ENCODE peak calls at places on chromosomes 16 and 17, in ten cellular contexts. V, S, U, D, P, G, E, F, O and J are unnamed samples.
A peak's percentile ranks its signal among the peaks of the same experiment; 100 is the strongest.

GRCh38 chr17:77279448-77280303 is 138.9 kb downstream of the SEC14L1 start:
- DNase-seq in E (no peak), V (no peak), S (no peak), P (peak; percentile 82), U (no peak), G (peak; percentile 19), O (no peak), D (no peak), F (no peak), J (no peak)

GRCh38 chr16:1537763-1538289 is 4.4 kb downstream of the TMEM204 start:
- DNase-seq in F (no peak), D (no peak), E (peak; percentile 23), O (peak; percentile 49), G (no peak), P (no peak), U (no peak), S (no peak), V (no peak), J (no peak)

GRCh38 chr17:7184647-7185046 is 5.5 kb upstream of the ASGR1 start:
- DNase-seq in P (no peak), E (no peak), D (no peak), G (no peak), O (no peak), U (no peak), S (no peak), V (no peak), F (no peak), J (no peak)

GRCh38 chr17:1275962-1276736 is 3.3 kb upstream of the TRARG1 start:
- DNase-seq in E (no peak), U (peak; percentile 68), F (peak; percentile 72), G (peak; percentile 32), D (peak; percentile 81), V (peak; percentile 75), S (no peak), P (peak; percentile 78), O (peak; percentile 80), J (no peak)

GRCh38 chr17:37774508-37774907 is 29.6 kb upstream of the HNF1B start:
- DNase-seq in U (peak; percentile 10), G (no peak), F (no peak), P (no peak), D (no peak), V (no peak), S (no peak), O (no peak), E (peak; percentile 27), J (no peak)

GRCh38 chr17:67689534-67690177 is 28.1 kb upstream of the NOL11 start:
- DNase-seq in V (peak; percentile 43), F (peak; percentile 89), G (peak; percentile 48), O (no peak), S (peak; percentile 82), E (peak; percentile 71), P (peak; percentile 40), U (peak; percentile 81), D (no peak), J (no peak)

GRCh38 chr16:81754810-81755209 is 24.3 kb upstream of the PLCG2 start:
- DNase-seq in G (no peak), U (no peak), S (no peak), O (no peak), F (no peak), V (no peak), P (no peak), D (no peak), E (no peak), J (no peak)

GRCh38 chr16:9034056-9034455 is 57.4 kb upstream of the HAPSTR1 start:
- DNase-seq in E (no peak), S (no peak), P (no peak), O (no peak), U (no peak), G (no peak), V (no peak), F (no peak), D (no peak), J (no peak)

GRCh38 chr17:50953831-50954601 is 87.9 kb upstream of the TOB1 start:
- DNase-seq in F (no peak), S (no peak), E (no peak), U (no peak), V (no peak), D (peak; percentile 66), P (no peak), G (no peak), O (peak; percentile 84), J (no peak)

GRCh38 chr16:31269541-31269940 is 9.8 kb downstream of the ITGAM start:
- DNase-seq in P (no peak), E (no peak), D (no peak), S (no peak), F (no peak), U (no peak), G (peak; percentile 31), V (no peak), O (no peak), J (no peak)

GRCh38 chr16:19499481-19499880 is 22.4 kb downstream of the GDE1 start:
- DNase-seq in O (no peak), E (no peak), F (no peak), V (no peak), U (no peak), S (no peak), G (no peak), P (no peak), D (no peak), J (no peak)

GRCh38 chr16:85416267-85417109 is 196.6 kb upstream of the GSE1 start:
- DNase-seq in O (peak; percentile 89), F (no peak), V (peak; percentile 56), E (peak; percentile 85), D (peak; percentile 76), S (no peak), U (peak; percentile 42), P (peak; percentile 56), G (peak; percentile 21), J (no peak)

GRCh38 chr17:78120971-78121800 is 7.4 kb downstream of the TMC6 start:
- DNase-seq in U (no peak), G (no peak), V (no peak), E (peak; percentile 68), F (no peak), O (no peak), S (no peak), D (peak; percentile 40), P (no peak), J (no peak)

GRCh38 chr17:50207792-50208567 is 6.5 kb upstream of the COL1A1 start:
- DNase-seq in U (no peak), S (no peak), G (no peak), P (peak; percentile 0), F (no peak), E (no peak), V (no peak), O (no peak), D (no peak), J (no peak)

GRCh38 chr16:57185446-57185944 is 344 bp downstream of the PSME3IP1 start:
- DNase-seq in F (peak; percentile 64), D (peak; percentile 61), E (no peak), V (peak; percentile 17), U (peak; percentile 88), P (peak; percentile 70), G (peak; percentile 80), S (peak; percentile 58), O (no peak), J (no peak)

GRCh38 chr16:70735141-70735979 is 49.5 kb upstream of the MTSS2 start:
- DNase-seq in V (no peak), O (peak; percentile 77), G (no peak), D (peak; percentile 69), F (peak; percentile 30), S (no peak), U (peak; percentile 85), E (no peak), P (no peak), J (no peak)

GRCh38 chr16:17470002-17470870 is 524 bp downstream of the XYLT1 start:
- DNase-seq in G (no peak), E (no peak), S (no peak), V (peak; percentile 14), P (peak; percentile 30), F (no peak), O (peak; percentile 62), U (peak; percentile 37), D (peak; percentile 48), J (no peak)

GRCh38 chr16:85715169-85716015 is 26.6 kb upstream of the GINS2 start:
- DNase-seq in P (no peak), V (no peak), D (no peak), O (no peak), E (peak; percentile 11), U (no peak), G (peak; percentile 45), F (no peak), S (no peak), J (no peak)

GRCh38 chr17:68763551-68763950 is 162.4 kb upstream of the FAM20A start:
- DNase-seq in U (peak; percentile 75), D (no peak), E (no peak), S (no peak), O (no peak), V (no peak), P (no peak), G (peak; percentile 22), F (no peak), J (no peak)

GRCh38 chr17:76700627-76701470 is 9.9 kb downstream of the MXRA7 start:
- DNase-seq in P (peak; percentile 83), O (peak; percentile 87), G (no peak), U (peak; percentile 90), V (no peak), F (peak; percentile 54), D (peak; percentile 79), E (no peak), S (peak; percentile 69), J (no peak)